ENCODE peak calls at places on chromosomes 13 and 19, in five cellular contexts. Q, N, E, B and C are unnamed samples.

GRCh38 chr13:42073683-42074082 is 25.2 kb downstream of the DGKH start:
- DNase-seq in B (no peak), E (no peak), N (no peak), Q (no peak), C (no peak)

GRCh38 chr19:37511186-37511585 is 4.4 kb downstream of the ZNF793 start:
- DNase-seq in B (no peak), N (no peak), E (no peak), Q (no peak), C (no peak)

GRCh38 chr13:46296920-46297319 is 85.2 kb downstream of the LRRC63 start:
- DNase-seq in N (no peak), Q (no peak), B (no peak), E (peak), C (no peak)

GRCh38 chr13:49806126-49806536 is 13.6 kb upstream of the KPNA3 start:
- DNase-seq in N (no peak), Q (no peak), B (no peak), E (no peak), C (no peak)

GRCh38 chr19:47765522-47766358 is 12.8 kb upstream of the SELENOW start:
- DNase-seq in N (peak), Q (peak), B (no peak), E (peak), C (peak)

GRCh38 chr19:47089767-47090350 is 23.7 kb downstream of the ZC3H4 start:
- DNase-seq in B (no peak), N (no peak), Q (no peak), E (no peak), C (no peak)

GRCh38 chr13:98349731-98350305 is 172.7 kb upstream of the RNF113B start:
- DNase-seq in B (no peak), E (no peak), N (peak), Q (no peak), C (peak)

GRCh38 chr19:15452111-15453047 is 2.6 kb upstream of the WIZ start:
- DNase-seq in Q (no peak), N (peak), E (peak), B (no peak), C (no peak)

GRCh38 chr19:47991191-47991808 is 670 bp downstream of the BSPH1 start:
- DNase-seq in Q (no peak), B (no peak), N (no peak), E (no peak), C (no peak)

GRCh38 chr13:113203507-113204377 is 4.7 kb downstream of the PCID2 start:
- DNase-seq in B (no peak), N (no peak), E (no peak), Q (no peak), C (no peak)

GRCh38 chr19:49422407-49423277 is 599 bp downstream of the PTH2 start:
- DNase-seq in E (no peak), Q (no peak), B (no peak), N (peak), C (peak)
- TF ChIP-seq CTCF in E (peak), Q (peak), B (no peak), N (peak), C (peak)

GRCh38 chr19:860481-861098 is 1.1 kb downstream of the CFD start:
- DNase-seq in Q (no peak), E (peak), N (peak), B (no peak), C (peak)
- TF ChIP-seq CTCF in Q (no peak), E (peak), N (peak), B (peak), C (no peak)

GRCh38 chr13:30742896-30743295 is 7.6 kb downstream of the ALOX5AP start:
- DNase-seq in N (no peak), E (no peak), B (no peak), Q (no peak), C (no peak)

GRCh38 chr13:30744056-30744684 is 8.8 kb downstream of the ALOX5AP start:
- DNase-seq in E (no peak), B (peak), N (no peak), Q (no peak), C (peak)

GRCh38 chr13:30744686-30745085 is 9.3 kb downstream of the ALOX5AP start:
- DNase-seq in Q (no peak), N (no peak), B (no peak), E (no peak), C (no peak)

GRCh38 chr13:30745917-30746686 is 10.8 kb downstream of the ALOX5AP start:
- DNase-seq in E (no peak), Q (no peak), B (no peak), N (no peak), C (no peak)

DNA sequence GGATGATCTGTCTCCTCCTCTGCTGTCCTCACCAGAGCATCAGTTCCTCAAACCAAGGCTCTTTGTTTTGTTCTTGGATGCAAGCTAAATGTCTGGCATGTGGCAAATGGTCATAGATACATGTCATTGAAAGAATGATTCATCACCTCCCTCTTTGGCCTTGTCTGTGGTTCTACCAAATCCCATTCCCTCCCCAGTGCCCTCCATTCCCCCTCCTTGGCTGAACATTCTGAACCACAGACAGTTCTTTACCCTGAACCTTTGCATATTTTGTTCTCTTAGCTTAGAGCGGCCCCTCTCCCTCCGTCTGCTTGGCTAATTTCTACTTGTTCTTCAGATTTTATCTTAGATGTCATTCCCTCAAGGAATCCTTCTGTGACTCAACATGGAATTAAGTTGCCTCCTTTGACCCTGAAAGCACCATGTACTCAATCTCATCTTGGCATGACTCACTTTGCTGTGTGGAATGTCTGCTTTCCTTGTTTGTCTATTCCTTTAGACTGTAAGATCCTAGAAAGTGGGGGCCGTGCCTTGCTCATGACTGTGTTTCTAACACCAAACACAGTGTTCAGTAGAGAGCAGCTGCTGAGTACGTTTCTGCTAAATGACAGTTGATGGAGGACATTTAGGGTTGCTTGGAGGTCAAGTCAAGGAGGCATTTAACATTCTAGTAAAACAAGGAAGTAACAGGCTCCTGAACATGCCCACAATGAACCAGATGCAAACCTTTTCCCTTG is 8.1 kb downstream of the ALOX5AP start:
- DNase-seq in B (no peak), E (peak), N (no peak), Q (no peak), C (no peak)
- TF ChIP-seq CTCF in B (no peak), E (peak), N (no peak), Q (no peak), C (no peak)

GRCh38 chr19:13806728-13807127 is 11.5 kb downstream of the ZSWIM4 start:
- DNase-seq in N (no peak), B (no peak), Q (no peak), E (no peak), C (no peak)

GRCh38 chr19:13808856-13809255 is 13.6 kb downstream of the ZSWIM4 start:
- DNase-seq in Q (no peak), E (no peak), B (no peak), N (no peak), C (no peak)

GRCh38 chr19:13807421-13808021 is 12.3 kb downstream of the ZSWIM4 start:
- DNase-seq in N (no peak), Q (no peak), B (no peak), E (no peak), C (no peak)

GRCh38 chr19:13803038-13803437 is 7.8 kb downstream of the ZSWIM4 start:
- DNase-seq in B (no peak), N (no peak), Q (no peak), E (no peak), C (peak)

GRCh38 chr19:13804830-13805683 is 9.8 kb downstream of the ZSWIM4 start:
- DNase-seq in E (no peak), Q (no peak), N (peak), B (no peak), C (no peak)
- TF ChIP-seq CTCF in E (peak), Q (peak), N (peak), B (peak), C (no peak)

GRCh38 chr13:83878691-83879410 is 3.4 kb downstream of the SLITRK1 start:
- DNase-seq in N (peak), Q (peak), E (no peak), B (no peak), C (no peak)

GRCh38 chr13:83879431-83880171 is 2.7 kb downstream of the SLITRK1 start:
- DNase-seq in N (peak), Q (peak), E (peak), B (no peak), C (no peak)

GRCh38 chr13:83881917-83882625 is at the start of gene SLITRK1:
- DNase-seq in Q (peak), N (peak), E (peak), B (no peak), C (peak)

GRCh38 chr13:83881031-83881727 is 1.1 kb downstream of the SLITRK1 start:
- DNase-seq in E (no peak), Q (no peak), B (no peak), N (peak), C (no peak)

DNA sequence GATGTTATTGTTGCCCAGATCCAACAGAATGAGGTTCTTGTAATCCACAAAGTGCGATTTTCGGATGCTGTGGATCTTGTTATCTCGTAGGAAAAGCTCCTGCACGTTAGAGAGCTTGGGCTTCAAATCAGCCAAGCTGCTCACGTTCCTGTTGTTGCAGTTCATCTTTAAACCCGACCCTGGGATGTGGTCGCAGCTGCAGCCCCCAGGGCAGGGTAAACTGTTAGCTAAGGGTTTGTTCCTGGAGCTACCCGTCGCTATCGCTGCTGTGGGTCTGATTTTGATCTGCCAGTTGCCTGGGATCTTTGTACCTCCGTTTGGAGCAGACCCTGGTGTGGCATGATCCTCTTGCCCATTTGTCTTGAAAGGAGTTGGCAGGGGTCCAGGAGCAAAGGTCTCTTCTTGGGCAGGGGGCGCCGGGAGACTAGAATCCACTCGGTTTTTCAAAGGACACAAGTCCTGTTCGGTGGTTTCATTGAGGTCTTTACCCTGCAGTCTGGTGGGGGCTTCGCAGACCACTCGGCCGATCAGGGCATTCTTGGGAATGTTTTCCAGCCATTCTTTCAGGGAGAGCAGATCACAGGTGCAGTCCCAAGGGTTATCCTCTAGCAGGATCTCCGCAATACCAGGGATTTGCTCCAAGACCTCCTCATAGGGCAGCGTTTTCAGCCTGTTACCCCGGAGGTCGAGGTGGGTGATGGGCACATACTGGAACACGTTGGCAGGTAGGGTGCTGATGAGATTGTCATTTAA is 1.8 kb downstream of the SLITRK1 start:
- DNase-seq in Q (peak), E (no peak), N (peak), B (no peak), C (no peak)
- TF ChIP-seq CTCF in Q (no peak), E (no peak), N (no peak), B (no peak), C (no peak)

GRCh38 chr13:32267836-32268439 is 47.2 kb downstream of the ZAR1L start:
- DNase-seq in E (no peak), Q (no peak), N (peak), B (no peak), C (peak)
- TF ChIP-seq CTCF in E (peak), Q (peak), N (peak), B (peak), C (peak)

GRCh38 chr13:53004605-53005004 is 24.0 kb upstream of the OLFM4 start:
- DNase-seq in E (no peak), Q (no peak), N (peak), B (no peak), C (no peak)

GRCh38 chr13:52999093-52999696 is 29.4 kb upstream of the OLFM4 start:
- DNase-seq in E (no peak), B (no peak), Q (no peak), N (no peak), C (no peak)

GRCh38 chr13:52998290-52998876 is 30.2 kb upstream of the OLFM4 start:
- DNase-seq in B (no peak), Q (no peak), E (no peak), N (no peak), C (no peak)

GRCh38 chr13:53001871-53002270 is 26.7 kb upstream of the OLFM4 start:
- DNase-seq in N (no peak), E (no peak), Q (no peak), B (no peak), C (no peak)

DNA sequence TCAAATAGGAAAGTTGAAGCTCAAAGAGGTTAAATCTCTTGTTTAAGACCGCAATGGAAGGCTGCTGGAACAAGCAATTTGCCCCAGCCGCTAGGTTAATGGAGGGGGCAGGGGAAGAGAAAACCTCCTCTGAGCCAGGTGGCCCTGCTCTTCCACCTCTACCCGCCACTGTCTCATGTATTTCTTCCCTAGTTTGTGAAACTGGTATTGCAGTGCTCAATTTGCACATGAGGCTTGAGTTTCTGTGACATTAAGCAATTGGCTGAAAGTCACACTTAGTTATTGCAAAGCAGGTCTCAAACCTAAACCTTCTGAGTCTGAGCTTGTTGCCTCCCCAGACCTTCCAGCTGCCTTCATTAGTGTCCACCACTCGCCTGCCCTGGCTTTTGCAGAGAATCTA is 27.2 kb upstream of the OLFM4 start:
- DNase-seq in B (no peak), N (no peak), Q (no peak), E (no peak), C (no peak)
- TF ChIP-seq CTCF in B (no peak), N (no peak), Q (no peak), E (no peak), C (no peak)

GRCh38 chr19:38932425-38933179 is 1.9 kb downstream of the MRPS12 start:
- DNase-seq in B (no peak), N (peak), E (peak), Q (no peak), C (no peak)
- TF ChIP-seq CTCF in B (no peak), N (peak), E (peak), Q (peak), C (peak)

DNA sequence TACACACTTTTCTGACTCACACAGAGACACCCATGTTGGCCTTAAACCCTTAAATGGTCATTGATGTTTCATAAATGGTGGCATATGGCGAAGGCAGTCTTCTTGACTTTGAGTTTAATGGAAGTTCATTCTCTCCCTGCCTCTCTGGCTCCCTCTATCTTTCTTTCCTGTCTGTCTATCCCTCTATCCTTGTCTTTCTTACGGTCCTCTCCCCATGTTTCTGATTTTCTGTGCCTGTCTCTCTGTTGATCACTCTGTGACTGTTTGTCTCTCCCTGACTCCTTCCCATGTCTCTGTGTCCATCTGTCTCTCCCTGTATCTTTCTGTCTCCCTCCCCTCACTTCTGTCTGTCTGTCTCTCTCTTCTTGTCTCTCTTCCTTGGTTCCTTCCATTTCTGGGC is 43.2 kb upstream of the SHKBP1 start:
- DNase-seq in E (no peak), B (no peak), Q (no peak), N (no peak), C (no peak)
- TF ChIP-seq CTCF in E (peak), B (no peak), Q (peak), N (peak), C (no peak)